ENCODE peak calls at places on chromosomes 16 and 17, in nine cellular contexts. Q is breast epithelium, H is H1, T is esophagus muscularis mucosa, I is sigmoid colon, B is HCT116, C is transverse colon, P is stomach, O is prostate gland. V is an unnamed sample.

GRCh38 chr16:67449739-67450138 is 18.8 kb downstream of the HSD11B2 start:
- DNase-seq in I (no peak), B (no peak), H (no peak), T (no peak), C (no peak), Q (no peak), O (no peak), P (no peak), V (no peak)

GRCh38 chr17:1769826-1770477 is 8.1 kb downstream of the SERPINF1 start:
- DNase-seq in T (no peak), B (no peak), C (no peak), H (no peak), O (peak), Q (peak), I (no peak), P (no peak), V (no peak)

GRCh38 chr17:58630883-58631522 is 60.8 kb downstream of the TEX14 start:
- DNase-seq in C (peak), H (peak), I (peak), B (peak), P (peak), Q (peak), O (peak), T (no peak), V (no peak)

GRCh38 chr17:35345926-35346771 is 27.3 kb downstream of the SLFN11 start:
- DNase-seq in T (peak), P (peak), O (peak), H (peak), I (peak), B (no peak), C (peak), Q (peak), V (no peak)

GRCh38 chr17:45927247-45927646 is 32.9 kb downstream of the MAPT start:
- DNase-seq in C (no peak), T (no peak), Q (no peak), B (no peak), O (no peak), H (no peak), P (no peak), I (no peak), V (no peak)

GRCh38 chr17:8459109-8459508 is 23.4 kb downstream of the NDEL1 start:
- DNase-seq in B (no peak), T (no peak), C (no peak), P (no peak), H (no peak), Q (no peak), I (no peak), O (no peak), V (no peak)

GRCh38 chr16:87603684-87604571 is 1.6 kb downstream of the JPH3 start:
- DNase-seq in Q (no peak), O (no peak), I (no peak), T (no peak), C (no peak), H (no peak), B (no peak), P (no peak), V (no peak)

GRCh38 chr16:87681990-87682570 is 79.8 kb downstream of the JPH3 start:
- DNase-seq in Q (no peak), H (peak), P (no peak), B (peak), C (no peak), I (no peak), T (no peak), O (peak), V (no peak)

GRCh38 chr17:9074106-9074505 is 52.8 kb downstream of the NTN1 start:
- DNase-seq in P (no peak), O (no peak), I (no peak), H (no peak), C (no peak), B (peak), Q (no peak), T (no peak), V (no peak)

GRCh38 chr17:54013117-54013516 is 190.4 kb downstream of the KIF2B start:
- DNase-seq in P (no peak), C (no peak), Q (no peak), I (no peak), O (no peak), B (no peak), T (no peak), H (no peak), V (no peak)

GRCh38 chr16:69724981-69725479 is 1.3 kb downstream of the NQO1 start:
- DNase-seq in Q (no peak), I (no peak), P (no peak), C (no peak), H (no peak), B (no peak), O (no peak), T (no peak), V (no peak)

GRCh38 chr17:4721203-4722135 is 9.8 kb upstream of the MED11 start:
- DNase-seq in C (peak), I (no peak), B (peak), H (no peak), O (peak), T (no peak), P (peak), Q (no peak), V (no peak)

GRCh38 chr17:40614431-40615294 is 33.0 kb downstream of the SMARCE1 start:
- DNase-seq in O (no peak), Q (no peak), I (no peak), H (no peak), P (no peak), B (no peak), T (peak), C (no peak), V (no peak)
- TF ChIP-seq POLR2A in O (no peak), Q (no peak), I (no peak), H (no peak), P (no peak), B (no peak), T (no peak), C (no peak), V (no peak)

GRCh38 chr17:10105513-10106001 is 92.8 kb downstream of the GAS7 start:
- DNase-seq in O (no peak), T (no peak), H (no peak), P (no peak), C (no peak), Q (peak), B (no peak), I (peak), V (no peak)
- TF ChIP-seq POLR2AphosphoS5 in O (peak), T (peak), H (no peak), P (no peak), C (no peak), Q (peak), B (no peak), I (peak), V (no peak)

GRCh38 chr17:82077617-82078358 is 12.2 kb upstream of the DUS1L start:
- DNase-seq in T (no peak), P (no peak), O (no peak), C (no peak), I (no peak), Q (peak), H (no peak), B (no peak), V (no peak)

GRCh38 chr17:82078433-82078832 is 12.8 kb upstream of the DUS1L start:
- DNase-seq in I (no peak), O (no peak), B (no peak), C (no peak), T (no peak), H (no peak), Q (no peak), P (no peak), V (no peak)

GRCh38 chr17:82076785-82077591 is 11.4 kb upstream of the DUS1L start:
- DNase-seq in C (no peak), Q (no peak), T (no peak), I (no peak), B (no peak), O (no peak), P (no peak), H (no peak), V (no peak)

GRCh38 chr17:82073446-82073845 is 7.8 kb upstream of the DUS1L start:
- DNase-seq in T (no peak), B (no peak), O (no peak), H (no peak), C (no peak), P (no peak), Q (no peak), I (no peak), V (no peak)

GRCh38 chr17:82076018-82076784 is 10.6 kb upstream of the DUS1L start:
- DNase-seq in B (no peak), C (no peak), T (no peak), I (no peak), H (no peak), O (no peak), P (no peak), Q (no peak), V (no peak)
- TF ChIP-seq POLR2A in B (no peak), C (no peak), T (no peak), I (no peak), H (peak), O (no peak), P (no peak), Q (no peak), V (no peak)

GRCh38 chr17:77428901-77429734 is 288.3 kb downstream of the SEC14L1 start:
- DNase-seq in B (no peak), O (no peak), C (no peak), Q (no peak), P (no peak), H (no peak), I (peak), T (no peak), V (no peak)
- TF ChIP-seq POLR2AphosphoS5 in B (no peak), O (no peak), C (no peak), Q (no peak), P (no peak), H (no peak), I (no peak), T (no peak), V (no peak)

GRCh38 chr17:15883617-15884111 is 61.3 kb upstream of the ADORA2B start:
- DNase-seq in H (no peak), B (peak), T (no peak), P (no peak), O (no peak), I (no peak), C (no peak), Q (no peak), V (no peak)
- TF ChIP-seq POLR2A in H (no peak), B (no peak), T (no peak), P (no peak), O (no peak), I (no peak), C (no peak), Q (no peak), V (peak)

GRCh38 chr16:84925092-84925772 is 86.1 kb downstream of the ZDHHC7 start:
- DNase-seq in T (no peak), O (peak), I (peak), H (peak), C (peak), Q (no peak), P (peak), B (peak), V (peak)

GRCh38 chr16:84919751-84920150 is 91.6 kb downstream of the ZDHHC7 start:
- DNase-seq in P (no peak), H (no peak), I (peak), C (no peak), Q (no peak), T (no peak), B (no peak), O (no peak), V (no peak)

GRCh38 chr16:84920333-84920732 is 91.0 kb downstream of the ZDHHC7 start:
- DNase-seq in I (no peak), Q (no peak), T (no peak), B (no peak), P (no peak), O (no peak), H (no peak), C (no peak), V (no peak)

GRCh38 chr16:84924339-84925091 is 86.8 kb downstream of the ZDHHC7 start:
- DNase-seq in O (no peak), T (no peak), P (no peak), I (peak), C (no peak), B (no peak), H (no peak), Q (no peak), V (no peak)

DNA sequence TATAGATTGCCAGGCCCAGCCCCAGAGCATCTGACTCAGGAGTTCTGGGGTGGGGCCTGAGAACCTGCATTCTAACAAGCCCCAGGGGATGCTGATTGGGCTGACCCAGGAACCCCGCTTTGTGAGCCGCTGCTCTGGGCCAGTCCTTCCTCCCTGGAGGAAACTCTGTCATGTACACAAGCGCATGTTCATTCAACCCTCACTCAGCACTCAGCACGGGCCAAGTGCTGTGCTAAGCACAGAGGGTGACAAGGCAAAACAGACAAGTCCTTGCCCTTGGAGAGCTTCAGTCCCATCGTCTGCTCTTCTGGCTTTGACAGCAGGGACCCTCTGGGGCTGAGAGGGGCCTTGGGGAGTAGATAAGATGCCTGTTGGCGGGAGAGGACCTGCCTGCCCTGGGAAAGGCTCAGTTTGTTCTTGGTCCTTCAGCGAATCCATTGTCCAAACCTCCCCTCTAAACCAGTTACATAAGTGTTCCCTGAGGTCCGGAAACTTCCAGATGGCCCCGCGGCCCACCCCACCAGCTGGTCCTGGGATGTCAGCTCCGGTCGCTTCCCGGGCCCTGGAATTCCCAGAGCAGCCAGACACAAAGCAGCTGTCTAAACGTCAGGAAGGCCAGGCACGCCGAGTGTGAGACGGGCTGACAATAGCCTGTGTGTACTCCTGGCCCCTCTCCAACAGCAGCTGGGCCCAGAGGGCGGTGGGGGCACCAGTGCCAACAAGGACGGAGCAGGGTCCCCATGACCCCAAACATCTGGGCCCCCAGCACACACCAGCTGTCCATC is 88.8 kb downstream of the ZDHHC7 start:
- DNase-seq in C (peak), O (no peak), Q (no peak), B (no peak), H (no peak), T (no peak), I (peak), P (peak), V (no peak)
- TF ChIP-seq POLR2AphosphoS5 in C (peak), O (peak), Q (no peak), B (no peak), H (no peak), T (peak), I (peak), P (peak), V (no peak)

DNA sequence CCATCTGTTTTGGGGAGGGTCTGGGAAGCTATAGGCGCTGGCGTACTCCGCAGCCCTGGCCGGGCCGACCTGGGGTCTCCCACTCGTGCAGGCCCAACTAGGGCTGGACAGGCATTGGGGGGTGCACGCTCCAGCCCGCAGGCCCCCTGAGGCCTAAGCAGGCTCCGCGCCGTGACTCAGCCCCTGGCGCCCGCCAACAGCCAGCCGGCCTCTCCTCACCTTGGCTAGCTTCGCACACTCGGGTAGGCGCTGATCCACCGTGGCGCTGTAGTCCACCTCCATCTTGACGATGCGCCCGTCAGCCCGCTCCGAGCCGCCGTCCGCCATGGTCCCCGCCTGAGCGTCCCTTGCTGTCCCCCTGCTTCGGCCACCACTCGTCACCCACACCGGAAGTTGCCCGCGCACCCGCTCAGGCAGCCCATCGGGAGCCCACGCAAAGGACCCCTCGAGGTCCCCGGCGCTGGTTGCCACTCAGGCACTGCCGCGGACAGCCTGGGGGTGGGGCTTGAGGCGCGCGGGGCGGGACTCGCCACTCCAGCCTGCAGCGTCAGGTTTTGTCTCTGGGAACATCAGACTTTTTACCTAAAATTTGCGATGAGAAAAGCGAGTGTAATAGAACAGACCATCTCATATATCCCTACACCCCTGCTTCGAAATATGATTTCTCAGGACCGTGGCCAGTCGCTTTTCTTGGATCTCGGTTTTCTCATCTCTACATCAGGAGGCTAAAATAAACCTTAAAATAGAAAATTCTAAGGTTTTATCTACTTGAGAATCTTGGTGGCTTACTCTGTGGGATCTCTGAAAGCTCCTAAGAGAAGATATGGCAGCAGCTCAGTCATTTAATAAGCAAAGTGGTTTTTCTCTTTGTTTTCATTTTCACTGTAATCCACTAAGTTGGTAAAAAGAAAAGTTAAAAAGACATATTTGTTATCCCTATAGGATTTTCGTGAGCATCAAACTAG is at the start of gene PSMD12:
- DNase-seq in O (peak), C (peak), T (peak), B (peak), I (peak), H (peak), P (peak), Q (peak), V (peak)
- TF ChIP-seq POLR2A in O (peak), C (peak), T (peak), B (peak), I (peak), H (peak), P (peak), Q (peak), V (peak)